ENCODE peak calls at places on chromosome 21, in seven cellular contexts. C, K, I, B, V, D and Z are unnamed samples.

GRCh38 chr21:44529503-44530125 is 10.4 kb downstream of the KRTAP10-1 start:
- DNase-seq in V (no peak), I (no peak), C (no peak), D (no peak), B (no peak), K (no peak), Z (no peak)

GRCh38 chr21:42002421-42002958 is 7.7 kb downstream of the ZBTB21 start:
- DNase-seq in K (peak), V (peak), B (peak), C (peak), D (no peak), I (no peak), Z (no peak)

GRCh38 chr21:17780539-17780938 is 38.6 kb downstream of the C21orf91 start:
- DNase-seq in V (no peak), B (no peak), C (no peak), K (no peak), I (no peak), D (no peak), Z (no peak)

GRCh38 chr21:28794341-28794970 is 198.2 kb downstream of the LTN1 start:
- DNase-seq in C (no peak), B (no peak), D (no peak), V (peak), K (no peak), I (no peak), Z (no peak)

GRCh38 chr21:31634993-31635392 is 24.5 kb upstream of the SOD1 start:
- DNase-seq in C (no peak), D (no peak), B (no peak), I (no peak), K (no peak), V (no peak), Z (no peak)

GRCh38 chr21:29074007-29074376 is 544 bp upstream of the CCT8 start:
- DNase-seq in D (peak), I (no peak), B (no peak), V (no peak), C (no peak), K (no peak), Z (no peak)

GRCh38 chr21:46545363-46545762 is 59.5 kb downstream of the S100B start:
- DNase-seq in B (no peak), I (no peak), D (no peak), K (no peak), V (no peak), C (no peak), Z (no peak)

GRCh38 chr21:28142692-28143091 is 850.0 kb downstream of the LTN1 start:
- DNase-seq in D (no peak), V (peak), I (no peak), C (no peak), B (no peak), K (peak), Z (no peak)

GRCh38 chr21:33760641-33761103 is 118.4 kb downstream of the ITSN1 start:
- DNase-seq in K (peak), B (no peak), V (peak), C (no peak), I (no peak), D (no peak), Z (no peak)

GRCh38 chr21:24994717-24995116 is 612.6 kb downstream of the MRPL39 start:
- DNase-seq in I (no peak), C (no peak), D (no peak), V (no peak), K (no peak), B (no peak), Z (no peak)

GRCh38 chr21:44751186-44751798 is 39.9 kb upstream of the TSPEAR start:
- DNase-seq in V (no peak), I (no peak), B (no peak), C (no peak), D (no peak), K (no peak), Z (no peak)